ENCODE peak calls at places on chromosomes 11 and 22, in five cellular contexts. One of them, this sample, is unnamed. For H3K4me1, the result is how much of the 10 kb centered on the place peaks cover.

GRCh38 chr22:49243965-49244364 is 583.7 kb downstream of the BRD1 start:
- DNase-seq in GM23338: no peak
- DNase-seq in left ventricle myocardium inferior: no peak
- DNase-seq in psoas muscle: no peak
- DNase-seq in suprapubic skin: no peak
- DNase-seq in this sample: no peak

GRCh38 chr11:32586576-32587190 is 3.1 kb downstream of the EIF3M start:
- DNase-seq in psoas muscle: no peak
- DNase-seq in GM23338: peak
- DNase-seq in left ventricle myocardium inferior: no peak
- DNase-seq in suprapubic skin: no peak
- DNase-seq in this sample: no peak

GRCh38 chr11:71365626-71366025 is 82.6 kb downstream of the DHCR7 start:
- DNase-seq in suprapubic skin: no peak
- DNase-seq in GM23338: no peak
- DNase-seq in psoas muscle: no peak
- DNase-seq in left ventricle myocardium inferior: no peak
- DNase-seq in this sample: no peak

GRCh38 chr11:129853508-129854228 is 38.0 kb downstream of the TMEM45B start:
- DNase-seq in psoas muscle: no peak
- DNase-seq in suprapubic skin: no peak
- DNase-seq in GM23338: peak
- DNase-seq in left ventricle myocardium inferior: no peak
- DNase-seq in this sample: peak

GRCh38 chr11:88175004-88175706 is at the start of gene RAB38:
- DNase-seq in psoas muscle: peak
- DNase-seq in left ventricle myocardium inferior: peak
- DNase-seq in suprapubic skin: peak
- DNase-seq in GM23338: peak
- DNase-seq in this sample: peak

GRCh38 chr11:108069947-108070346 is 51.4 kb upstream of the ACAT1 start:
- DNase-seq in psoas muscle: no peak
- DNase-seq in suprapubic skin: no peak
- DNase-seq in GM23338: no peak
- DNase-seq in left ventricle myocardium inferior: no peak
- DNase-seq in this sample: peak

GRCh38 chr11:114081641-114082414 is 22.3 kb downstream of the ZBTB16 start:
- DNase-seq in GM23338: no peak
- DNase-seq in suprapubic skin: no peak
- DNase-seq in left ventricle myocardium inferior: no peak
- DNase-seq in psoas muscle: peak
- DNase-seq in this sample: no peak

GRCh38 chr11:75420224-75421034 is 12.6 kb downstream of the KLHL35 start:
- DNase-seq in suprapubic skin: no peak
- DNase-seq in psoas muscle: peak
- DNase-seq in GM23338: no peak
- DNase-seq in left ventricle myocardium inferior: no peak
- DNase-seq in this sample: no peak

GRCh38 chr11:3202759-3203158 is 15.9 kb downstream of the MRGPRG start:
- DNase-seq in left ventricle myocardium inferior: peak
- DNase-seq in suprapubic skin: no peak
- DNase-seq in GM23338: no peak
- DNase-seq in psoas muscle: peak
- DNase-seq in this sample: no peak

GRCh38 chr22:46482311-46482710 is 55.1 kb downstream of the CELSR1 start:
- DNase-seq in suprapubic skin: no peak
- DNase-seq in left ventricle myocardium inferior: no peak
- DNase-seq in psoas muscle: no peak
- DNase-seq in GM23338: no peak
- DNase-seq in this sample: no peak

GRCh38 chr11:132913295-132913694 is 619.0 kb downstream of the OPCML start:
- DNase-seq in GM23338: no peak
- DNase-seq in left ventricle myocardium inferior: no peak
- DNase-seq in psoas muscle: no peak
- DNase-seq in suprapubic skin: no peak
- DNase-seq in this sample: no peak

GRCh38 chr11:17598700-17599459 is 51.8 kb downstream of the OTOG start:
- DNase-seq in suprapubic skin: peak
- DNase-seq in GM23338: peak
- DNase-seq in left ventricle myocardium inferior: peak
- DNase-seq in psoas muscle: peak
- DNase-seq in this sample: no peak

GRCh38 chr22:44272330-44272729 is 40.4 kb downstream of the SHISAL1 start:
- DNase-seq in left ventricle myocardium inferior: no peak
- DNase-seq in suprapubic skin: no peak
- DNase-seq in GM23338: no peak
- DNase-seq in psoas muscle: no peak
- DNase-seq in this sample: no peak

GRCh38 chr11:16087886-16088285 is 268.5 kb downstream of the SOX6 start:
- DNase-seq in psoas muscle: no peak
- DNase-seq in GM23338: no peak
- DNase-seq in suprapubic skin: no peak
- DNase-seq in left ventricle myocardium inferior: no peak
- DNase-seq in this sample: no peak

GRCh38 chr22:44244265-44244822 is 63.6 kb downstream of the PARVG start:
- DNase-seq in suprapubic skin: peak
- DNase-seq in left ventricle myocardium inferior: no peak
- DNase-seq in psoas muscle: no peak
- DNase-seq in GM23338: no peak
- DNase-seq in this sample: no peak

GRCh38 chr11:62404435-62404834 is 14.4 kb upstream of the SCGB1A1 start:
- DNase-seq in psoas muscle: peak
- DNase-seq in GM23338: no peak
- DNase-seq in suprapubic skin: no peak
- DNase-seq in left ventricle myocardium inferior: no peak
- DNase-seq in this sample: no peak

GRCh38 chr11:47106839-47107520 is 69.7 kb downstream of the ARFGAP2 start:
- DNase-seq in suprapubic skin: no peak
- DNase-seq in GM23338: no peak
- DNase-seq in left ventricle myocardium inferior: no peak
- DNase-seq in psoas muscle: no peak
- DNase-seq in this sample: no peak

GRCh38 chr22:47089796-47090460 is 327.5 kb downstream of the TBC1D22A start:
- DNase-seq in GM23338: no peak
- DNase-seq in psoas muscle: no peak
- DNase-seq in left ventricle myocardium inferior: no peak
- DNase-seq in suprapubic skin: peak
- DNase-seq in this sample: no peak

GRCh38 chr11:130407978-130408377 is 20.4 kb downstream of the ADAMTS8 start:
- DNase-seq in left ventricle myocardium inferior: peak
- DNase-seq in GM23338: no peak
- DNase-seq in suprapubic skin: no peak
- DNase-seq in psoas muscle: peak
- DNase-seq in this sample: peak

DNA sequence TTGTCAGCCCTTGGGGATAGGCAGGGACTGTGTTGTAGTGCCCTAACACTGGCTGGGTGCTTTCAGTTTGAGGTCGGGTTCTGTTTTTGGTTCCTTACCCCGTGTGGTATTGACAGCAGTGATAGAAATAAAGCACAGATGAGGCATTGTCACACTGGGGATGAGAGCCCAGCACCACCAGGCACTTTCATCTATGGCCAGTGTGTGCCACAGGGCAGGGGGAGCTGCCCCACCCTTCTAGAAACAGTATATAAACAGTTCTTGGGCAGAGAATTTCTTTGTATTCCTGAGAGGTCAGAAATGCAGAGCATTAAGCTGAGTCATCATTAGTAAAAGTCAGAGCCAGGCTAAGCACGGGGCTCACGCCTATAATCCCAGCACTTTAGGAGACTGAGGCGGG is 23.1 kb upstream of the CDC42EP2 start:
- DNase-seq in psoas muscle: no peak
- DNase-seq in GM23338: no peak
- DNase-seq in left ventricle myocardium inferior: no peak
- DNase-seq in suprapubic skin: no peak
- DNase-seq in this sample: no peak
- H3K4me1 ChIP-seq in psoas muscle: under half
- H3K4me1 ChIP-seq in GM23338: under half
- H3K4me1 ChIP-seq in left ventricle myocardium inferior: half or more
- H3K4me1 ChIP-seq in suprapubic skin: under half
- H3K4me1 ChIP-seq in this sample: under half

GRCh38 chr11:70233511-70233919 is 30.4 kb downstream of the FADD start:
- DNase-seq in GM23338: no peak
- DNase-seq in psoas muscle: no peak
- DNase-seq in left ventricle myocardium inferior: no peak
- DNase-seq in suprapubic skin: no peak
- DNase-seq in this sample: peak
- H3K27ac ChIP-seq in GM23338: no peak
- H3K27ac ChIP-seq in psoas muscle: no peak
- H3K27ac ChIP-seq in left ventricle myocardium inferior: no peak
- H3K27ac ChIP-seq in suprapubic skin: no peak
- H3K27ac ChIP-seq in this sample: no peak

DNA sequence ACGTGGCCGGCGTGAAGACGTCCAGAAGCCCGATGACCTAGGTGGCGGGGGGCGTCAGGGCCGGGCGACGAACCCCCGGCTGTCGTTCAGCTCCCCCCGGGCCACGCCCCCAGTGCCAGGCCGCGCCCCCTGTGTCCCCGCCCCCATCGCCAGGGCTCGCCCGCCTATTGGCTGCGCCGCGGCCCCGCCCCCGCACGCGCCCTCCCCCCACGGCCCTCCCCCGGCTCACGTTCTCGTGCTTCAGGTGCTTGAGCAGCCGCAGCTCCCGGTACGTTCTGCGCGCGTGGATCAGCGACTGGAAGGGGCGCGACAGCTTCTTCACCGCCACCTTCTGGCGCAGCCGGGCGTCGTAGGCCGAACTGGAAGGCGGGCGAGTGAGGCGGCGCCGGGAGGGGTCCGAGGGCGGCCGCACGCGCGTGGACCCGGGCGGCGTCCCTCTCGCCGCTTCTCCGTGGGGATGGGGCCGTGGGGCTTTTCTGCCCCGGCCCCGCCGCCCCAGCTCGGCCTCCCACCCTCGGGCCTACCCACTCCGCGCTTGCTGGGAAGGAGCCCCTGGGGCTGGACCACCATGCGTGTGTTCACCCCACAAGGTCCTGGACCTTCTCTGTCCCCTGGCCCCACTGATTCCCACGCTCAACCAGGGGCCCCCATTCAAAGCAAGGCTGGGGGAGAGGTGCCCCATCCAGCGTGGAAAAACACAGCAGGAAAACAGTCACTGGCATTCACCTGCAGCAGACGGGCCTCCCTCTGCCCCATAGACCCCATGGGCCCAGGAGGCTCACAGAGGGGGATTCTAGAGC is 2.4 kb downstream of the MAPK11 start:
- DNase-seq in suprapubic skin: no peak
- DNase-seq in psoas muscle: peak
- DNase-seq in GM23338: peak
- DNase-seq in left ventricle myocardium inferior: peak
- DNase-seq in this sample: no peak
- TF ChIP-seq CTCF in suprapubic skin: peak
- TF ChIP-seq CTCF in psoas muscle: peak
- TF ChIP-seq CTCF in GM23338: peak
- TF ChIP-seq CTCF in left ventricle myocardium inferior: peak
- TF ChIP-seq CTCF in this sample: peak

DNA sequence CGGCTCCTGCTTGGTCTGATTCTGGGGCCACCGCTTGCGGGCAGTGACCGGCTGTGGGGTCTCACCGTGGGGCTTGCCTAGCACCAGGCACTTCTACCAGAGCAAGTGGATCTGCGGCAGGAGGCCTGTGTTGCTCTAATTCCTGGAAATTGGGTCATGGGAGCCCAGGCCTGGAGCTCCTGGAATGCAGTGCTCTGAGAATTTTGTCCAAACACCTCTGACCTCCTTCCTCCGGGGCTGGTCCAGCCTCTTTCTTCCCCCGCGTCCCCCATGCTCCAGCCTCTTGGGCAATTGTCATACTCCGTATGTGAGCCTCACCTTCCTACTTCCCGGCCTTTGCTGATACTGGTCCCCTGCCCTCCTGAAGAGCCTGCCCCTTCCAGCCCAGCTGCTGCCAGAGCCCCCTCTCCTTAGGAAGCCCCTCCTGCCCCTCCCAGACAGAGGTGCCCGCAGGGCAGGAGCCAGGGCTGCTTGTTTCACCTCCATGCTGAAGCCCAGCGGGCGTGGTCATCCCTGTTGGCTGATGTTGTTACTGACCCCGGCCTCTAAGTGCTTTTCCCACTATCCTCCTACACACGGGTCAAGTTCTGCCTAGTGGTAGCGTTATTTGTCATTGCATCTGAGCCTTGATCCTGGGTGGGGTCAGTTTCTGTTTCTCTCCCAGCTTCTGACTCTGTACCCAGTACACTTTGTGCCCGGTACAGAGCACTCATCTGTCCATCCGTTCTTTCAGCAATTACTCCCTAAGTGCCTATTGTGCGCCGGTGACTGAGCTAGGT is 9.6 kb downstream of the MGAT3 start:
- DNase-seq in left ventricle myocardium inferior: no peak
- DNase-seq in suprapubic skin: no peak
- DNase-seq in psoas muscle: no peak
- DNase-seq in GM23338: no peak
- DNase-seq in this sample: no peak
- H3K4me1 ChIP-seq in left ventricle myocardium inferior: half or more
- H3K4me1 ChIP-seq in suprapubic skin: under half
- H3K4me1 ChIP-seq in psoas muscle: under half
- H3K4me1 ChIP-seq in GM23338: under half
- H3K4me1 ChIP-seq in this sample: under half

GRCh38 chr11:34404280-34404679 is 34.5 kb upstream of the CAT start:
- DNase-seq in left ventricle myocardium inferior: no peak
- DNase-seq in suprapubic skin: no peak
- DNase-seq in GM23338: no peak
- DNase-seq in psoas muscle: no peak
- DNase-seq in this sample: no peak
- H3K27ac ChIP-seq in left ventricle myocardium inferior: no peak
- H3K27ac ChIP-seq in suprapubic skin: no peak
- H3K27ac ChIP-seq in GM23338: no peak
- H3K27ac ChIP-seq in psoas muscle: no peak
- H3K27ac ChIP-seq in this sample: no peak

GRCh38 chr11:64644348-64645242 is 53.6 kb downstream of the SLC22A12 start:
- DNase-seq in psoas muscle: no peak
- DNase-seq in left ventricle myocardium inferior: no peak
- DNase-seq in suprapubic skin: no peak
- DNase-seq in GM23338: peak
- DNase-seq in this sample: no peak
- TF ChIP-seq CTCF in psoas muscle: no peak
- TF ChIP-seq CTCF in left ventricle myocardium inferior: no peak
- TF ChIP-seq CTCF in suprapubic skin: no peak
- TF ChIP-seq CTCF in GM23338: peak
- TF ChIP-seq CTCF in this sample: peak

This sample was measured in foreskin keratinocyte.